ENCODE peak calls at places on chromosome 3, in nine cellular contexts. M, I, B, D, J, Z, L, T and O are unnamed samples.

GRCh38 chr3:84440306-84440705 is 518.5 kb upstream of the CADM2 start:
- DNase-seq in M (no peak), I (no peak), B (no peak), D (no peak), J (no peak), Z (no peak), L (no peak), T (no peak), O (no peak)

GRCh38 chr3:188021502-188022040 is 132.4 kb upstream of the LPP start:
- DNase-seq in M (no peak), I (no peak), B (peak; percentile 50), D (no peak), J (peak; percentile 61), Z (no peak), L (no peak), T (peak; percentile 12), O (no peak)

GRCh38 chr3:12982619-12983101 is 90.6 kb downstream of the IQSEC1 start:
- DNase-seq in M (no peak), I (no peak), B (no peak), D (no peak), J (no peak), Z (no peak), L (peak; percentile 45), T (no peak), O (no peak)

GRCh38 chr3:108013141-108014055 is 77.4 kb downstream of the CD47 start:
- DNase-seq in M (no peak), I (no peak), B (no peak), D (no peak), J (no peak), Z (no peak), L (no peak), T (no peak), O (no peak)

GRCh38 chr3:100709840-100710235 is 544 bp downstream of the TFG start:
- DNase-seq in M (peak; percentile 41), I (no peak), B (peak; percentile 40), D (peak; percentile 20), J (peak; percentile 34), Z (peak; percentile 61), L (peak; percentile 24), T (no peak), O (no peak)

GRCh38 chr3:132256984-132257383 is 60.2 kb upstream of the ACP3 start:
- DNase-seq in M (peak; percentile 56), I (no peak), B (peak; percentile 20), D (no peak), J (peak; percentile 78), Z (peak; percentile 48), L (no peak), T (peak; percentile 26), O (peak; percentile 24)

GRCh38 chr3:168467085-168467714 is 371.5 kb upstream of the GOLIM4 start:
- DNase-seq in M (peak; percentile 50), I (no peak), B (peak; percentile 26), D (no peak), J (peak; percentile 27), Z (no peak), L (peak; percentile 28), T (peak; percentile 2), O (peak; percentile 1)

GRCh38 chr3:100537646-100538338 is 45.4 kb downstream of the TMEM45A start:
- DNase-seq in M (no peak), I (no peak), B (no peak), D (no peak), J (peak; percentile 79), Z (no peak), L (no peak), T (no peak), O (no peak)

GRCh38 chr3:49523756-49524747 is 30.2 kb upstream of the BSN start:
- DNase-seq in M (no peak), I (no peak), B (no peak), D (no peak), J (peak; percentile 78), Z (no peak), L (no peak), T (no peak), O (no peak)

GRCh38 chr3:49531715-49532114 is 22.6 kb upstream of the BSN start:
- DNase-seq in M (no peak), I (no peak), B (no peak), D (no peak), J (no peak), Z (no peak), L (no peak), T (no peak), O (no peak)

GRCh38 chr3:124246949-124247348 is 255.0 kb upstream of the ROPN1 start:
- DNase-seq in M (peak; percentile 61), I (no peak), B (peak; percentile 13), D (no peak), J (peak; percentile 58), Z (peak; percentile 60), L (peak; percentile 32), T (no peak), O (no peak)

GRCh38 chr3:190213726-190214125 is 93.0 kb upstream of the P3H2 start:
- DNase-seq in M (no peak), I (no peak), B (no peak), D (no peak), J (no peak), Z (no peak), L (no peak), T (no peak), O (no peak)

GRCh38 chr3:138594150-138594934 is at the start of gene CEP70:
- DNase-seq in M (peak; percentile 95), I (peak; percentile 96), B (peak; percentile 92), D (peak; percentile 93), J (peak; percentile 96), Z (peak; percentile 96), L (peak; percentile 82), T (peak; percentile 81), O (peak; percentile 81)

GRCh38 chr3:55483196-55484095 is 3.7 kb downstream of the WNT5A start:
- DNase-seq in M (no peak), I (no peak), B (no peak), D (no peak), J (no peak), Z (no peak), L (peak; percentile 25), T (no peak), O (no peak)

GRCh38 chr3:196274585-196274984 is 12.9 kb downstream of the PCYT1A start:
- DNase-seq in M (no peak), I (no peak), B (no peak), D (peak; percentile 24), J (peak; percentile 62), Z (no peak), L (peak; percentile 85), T (no peak), O (no peak)

GRCh38 chr3:169659096-169659521 is 4.4 kb downstream of the MECOM start:
- DNase-seq in M (no peak), I (no peak), B (no peak), D (no peak), J (no peak), Z (no peak), L (no peak), T (no peak), O (no peak)

GRCh38 chr3:85801955-85802354 is 843.2 kb downstream of the CADM2 start:
- DNase-seq in M (no peak), I (no peak), B (no peak), D (no peak), J (peak; percentile 52), Z (peak; percentile 21), L (no peak), T (no peak), O (no peak)

GRCh38 chr3:126081618-126082333 is 2.1 kb downstream of the SLC41A3 start:
- DNase-seq in M (no peak), I (no peak), B (peak; percentile 36), D (no peak), J (peak; percentile 84), Z (peak; percentile 59), L (no peak), T (no peak), O (no peak)

GRCh38 chr3:123723527-123724168 is 138.8 kb upstream of the HACD2 start:
- DNase-seq in M (peak; percentile 65), I (peak; percentile 85), B (peak; percentile 79), D (no peak), J (peak; percentile 82), Z (peak; percentile 64), L (peak; percentile 78), T (peak; percentile 78), O (no peak)

GRCh38 chr3:180631317-180631716 is 29.4 kb downstream of the TTC14 start:
- DNase-seq in M (no peak), I (no peak), B (no peak), D (no peak), J (peak; percentile 4), Z (no peak), L (no peak), T (no peak), O (no peak)
- TF ChIP-seq CTCF in M (no peak), I (no peak), B (peak; percentile 29), D (no peak), J (peak; percentile 27), Z (peak; percentile 32), L (peak; percentile 16), T (no peak), O (peak; percentile 5)

GRCh38 chr3:81302045-81302444 is 459.4 kb downstream of the GBE1 start:
- DNase-seq in M (peak; percentile 47), I (no peak), B (peak; percentile 58), D (no peak), J (peak; percentile 58), Z (peak; percentile 82), L (peak; percentile 57), T (peak; percentile 30), O (no peak)
- TF ChIP-seq CTCF in M (peak; percentile 34), I (no peak), B (peak; percentile 81), D (peak; percentile 33), J (peak; percentile 80), Z (peak; percentile 78), L (peak; percentile 75), T (peak; percentile 66), O (peak; percentile 76)

GRCh38 chr3:97821810-97822775 is at the start of gene CRYBG3:
- DNase-seq in M (peak; percentile 84), I (no peak), B (peak; percentile 80), D (peak; percentile 69), J (peak; percentile 88), Z (peak; percentile 91), L (peak; percentile 94), T (peak; percentile 32), O (peak; percentile 28)
- TF ChIP-seq CTCF in M (no peak), I (peak; percentile 6), B (peak; percentile 40), D (no peak), J (peak; percentile 15), Z (peak; percentile 50), L (peak; percentile 11), T (peak; percentile 29), O (peak; percentile 50)

DNA sequence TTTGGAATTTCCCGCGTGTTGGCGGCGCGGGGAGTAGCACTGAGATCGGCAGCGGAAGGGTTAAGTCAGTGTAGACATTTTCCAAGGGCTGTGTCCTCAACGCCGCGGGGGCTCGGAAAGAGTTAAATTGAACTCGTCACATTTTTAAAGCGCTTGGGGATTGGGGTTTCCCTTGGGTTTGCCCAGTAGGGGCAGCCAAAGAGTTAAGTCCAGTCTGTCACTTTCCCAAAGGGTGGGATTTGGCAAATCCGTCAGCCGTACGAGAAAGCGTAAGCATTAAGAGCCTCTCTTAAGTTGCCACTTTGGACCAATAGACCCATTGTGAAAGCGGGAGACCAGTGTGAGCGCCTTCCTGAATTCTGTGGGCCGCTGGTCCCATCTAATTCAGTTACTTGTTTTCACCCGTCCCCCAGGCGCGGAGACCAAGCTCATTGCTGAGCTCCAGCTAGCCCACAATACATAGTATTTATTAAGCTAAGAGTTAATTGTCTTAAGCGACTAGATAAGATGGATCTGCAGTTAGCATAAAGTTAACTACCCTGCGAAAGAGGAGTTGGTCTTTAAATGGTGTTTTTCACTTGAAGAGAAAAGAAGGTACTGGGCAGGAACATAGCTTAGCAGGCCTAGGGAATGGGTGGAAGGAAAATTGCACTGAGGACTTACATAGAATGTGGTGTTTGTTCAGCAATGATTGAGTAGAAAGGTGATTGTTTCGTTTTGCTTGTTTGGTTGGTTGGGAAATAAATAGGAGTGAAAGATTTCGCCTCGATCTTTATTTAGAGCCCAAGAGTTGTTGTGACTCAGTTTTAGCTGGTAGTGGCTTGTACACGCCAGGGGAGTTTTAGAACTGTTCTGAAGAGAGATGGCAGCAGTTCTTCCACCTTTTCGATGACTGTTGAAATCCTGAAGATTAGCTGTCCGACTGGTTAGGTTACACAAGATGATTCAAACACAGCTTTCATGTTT is 932 bp downstream of the ARL8B start:
- DNase-seq in M (peak; percentile 44), I (no peak), B (peak; percentile 76), D (peak; percentile 35), J (peak; percentile 99), Z (no peak), L (peak; percentile 26), T (no peak), O (peak; percentile 44)
- TF ChIP-seq CTCF in M (no peak), I (no peak), B (peak; percentile 4), D (no peak), J (no peak), Z (no peak), L (no peak), T (no peak), O (no peak)